ENCODE peak calls at places on chromosomes 11 and 22, in seven cellular contexts. E is stimulated activated CD4-positive, alpha-beta T cell treated with anti-CD3 and anti-CD28 coated beads, Interleukin-4, amount 100 ng/mL, for 4 hours; Z is fibroblast of mammary gland; O is NCI-H345; U is K562; X is head of caudate nucleus; J is KG1. T is an unnamed sample.

GRCh38 chr11:1840780-1841480 is 2.1 kb downstream of the TNNI2 start:
- DNase-seq in Z (no peak), E (no peak), O (no peak), X (no peak), J (no peak), U (no peak), T (no peak)

GRCh38 chr11:124669193-124669592 is 4.3 kb downstream of the SIAE start:
- DNase-seq in O (peak), Z (peak), J (peak), X (no peak), U (peak), E (peak), T (peak)

GRCh38 chr22:36160499-36160942 is at the start of gene APOL3:
- DNase-seq in O (no peak), J (no peak), X (no peak), Z (peak), U (no peak), E (peak), T (peak)

GRCh38 chr11:58927393-58928081 is 11.8 kb upstream of the GLYATL1 start:
- DNase-seq in J (no peak), X (no peak), Z (no peak), E (peak), U (no peak), O (peak), T (peak)

GRCh38 chr11:34266090-34266912 is 91.5 kb downstream of the ABTB2 start:
- DNase-seq in X (peak), U (no peak), J (peak), Z (peak), O (no peak), E (no peak), T (peak)

GRCh38 chr11:76208829-76209670 is 2.7 kb upstream of the WNT11 start:
- DNase-seq in J (peak), O (peak), E (peak), Z (peak), X (peak), U (no peak), T (peak)

GRCh38 chr11:47768090-47768620 is 1.0 kb upstream of the FNBP4 start:
- DNase-seq in O (peak), Z (peak), J (no peak), E (peak), U (peak), X (peak), T (peak)

GRCh38 chr11:84384637-84385227 is 1098.6 kb upstream of the CCDC90B start:
- DNase-seq in X (peak), J (peak), E (no peak), O (peak), Z (peak), U (peak), T (peak)

GRCh38 chr22:50482107-50483074 is 1.0 kb downstream of the ADM2 start:
- DNase-seq in Z (no peak), J (no peak), U (no peak), O (no peak), E (no peak), X (no peak), T (no peak)

T was measured in PC-3.